ENCODE peak calls at places on chromosomes 16 and 17, in seven cellular contexts. L, I, C, Y, E, V and F are unnamed samples.

GRCh38 chr17:81917565-81918332 is at the start of gene SIRT7:
- DNase-seq in L (peak; percentile 83), I (peak; percentile 74), C (peak; percentile 87), Y (peak; percentile 61), E (peak; percentile 58), V (peak; percentile 83), F (no peak)

GRCh38 chr17:32672701-32673100 is 185.9 kb downstream of the CDK5R1 start:
- DNase-seq in L (no peak), I (no peak), C (no peak), Y (no peak), E (no peak), V (no peak), F (no peak)

GRCh38 chr17:62778990-62779681 is 29.0 kb downstream of the MARCHF10 start:
- DNase-seq in L (no peak), I (no peak), C (no peak), Y (no peak), E (peak; percentile 98), V (peak; percentile 72), F (no peak)

GRCh38 chr16:78487471-78487870 is 388.0 kb downstream of the WWOX start:
- DNase-seq in L (no peak), I (no peak), C (no peak), Y (no peak), E (no peak), V (no peak), F (no peak)

GRCh38 chr17:69067274-69068047 is 6.7 kb upstream of the ABCA9 start:
- DNase-seq in L (no peak), I (no peak), C (no peak), Y (no peak), E (no peak), V (no peak), F (no peak)

GRCh38 chr17:2926019-2926650 is 129.9 kb downstream of the RAP1GAP2 start:
- DNase-seq in L (no peak), I (no peak), C (no peak), Y (no peak), E (peak; percentile 57), V (no peak), F (no peak)

GRCh38 chr17:2262146-2262587 is 41.4 kb downstream of the SMG6 start:
- DNase-seq in L (no peak), I (no peak), C (no peak), Y (peak; percentile 31), E (peak; percentile 87), V (no peak), F (no peak)

GRCh38 chr17:77503293-77503655 is 362.5 kb downstream of the SEC14L1 start:
- DNase-seq in L (no peak), I (no peak), C (no peak), Y (no peak), E (no peak), V (no peak), F (no peak)

GRCh38 chr17:27322690-27323508 is 29.0 kb downstream of the WSB1 start:
- DNase-seq in L (no peak), I (no peak), C (no peak), Y (no peak), E (no peak), V (no peak), F (no peak)

GRCh38 chr17:43943769-43944418 is 1.6 kb upstream of the PPY start:
- DNase-seq in L (peak; percentile 78), I (peak; percentile 83), C (peak; percentile 91), Y (peak; percentile 88), E (peak; percentile 68), V (peak; percentile 86), F (no peak)

GRCh38 chr17:40535438-40535837 is 29.8 kb downstream of the CCR7 start:
- DNase-seq in L (no peak), I (no peak), C (no peak), Y (no peak), E (no peak), V (no peak), F (no peak)

GRCh38 chr17:15942207-15942833 is 2.6 kb upstream of the ADORA2B start:
- DNase-seq in L (no peak), I (no peak), C (no peak), Y (no peak), E (no peak), V (no peak), F (no peak)

GRCh38 chr17:39626671-39627169 is at the start of gene PPP1R1B:
- DNase-seq in L (no peak), I (no peak), C (peak; percentile 52), Y (no peak), E (no peak), V (no peak), F (no peak)

GRCh38 chr16:20611350-20611902 is 35.3 kb upstream of the ACSM2B start:
- DNase-seq in L (no peak), I (peak; percentile 39), C (no peak), Y (no peak), E (no peak), V (peak; percentile 84), F (no peak)

GRCh38 chr17:73191443-73192218 is 1.2 kb upstream of the COG1 start:
- DNase-seq in L (peak; percentile 87), I (peak; percentile 68), C (peak; percentile 73), Y (peak; percentile 79), E (peak; percentile 69), V (peak; percentile 72), F (no peak)

GRCh38 chr17:18182978-18183333 is 672 bp upstream of the ALKBH5 start:
- DNase-seq in L (peak; percentile 77), I (peak; percentile 92), C (peak; percentile 82), Y (peak; percentile 86), E (peak; percentile 78), V (peak; percentile 78), F (no peak)

GRCh38 chr16:58039829-58040495 is 14.4 kb downstream of the MMP15 start:
- DNase-seq in L (no peak), I (no peak), C (no peak), Y (no peak), E (no peak), V (no peak), F (no peak)

GRCh38 chr17:31269597-31269996 is 27.4 kb downstream of the OMG start:
- DNase-seq in L (no peak), I (no peak), C (peak; percentile 59), Y (peak; percentile 79), E (peak; percentile 97), V (no peak), F (no peak)

GRCh38 chr16:67969286-67970039 is 1.0 kb upstream of the SLC12A4 start:
- DNase-seq in L (no peak), I (no peak), C (no peak), Y (no peak), E (no peak), V (no peak), F (no peak)

GRCh38 chr16:86576591-86577313 is 1.6 kb upstream of the FOXL1 start:
- DNase-seq in L (no peak), I (no peak), C (no peak), Y (no peak), E (no peak), V (no peak), F (no peak)

DNA sequence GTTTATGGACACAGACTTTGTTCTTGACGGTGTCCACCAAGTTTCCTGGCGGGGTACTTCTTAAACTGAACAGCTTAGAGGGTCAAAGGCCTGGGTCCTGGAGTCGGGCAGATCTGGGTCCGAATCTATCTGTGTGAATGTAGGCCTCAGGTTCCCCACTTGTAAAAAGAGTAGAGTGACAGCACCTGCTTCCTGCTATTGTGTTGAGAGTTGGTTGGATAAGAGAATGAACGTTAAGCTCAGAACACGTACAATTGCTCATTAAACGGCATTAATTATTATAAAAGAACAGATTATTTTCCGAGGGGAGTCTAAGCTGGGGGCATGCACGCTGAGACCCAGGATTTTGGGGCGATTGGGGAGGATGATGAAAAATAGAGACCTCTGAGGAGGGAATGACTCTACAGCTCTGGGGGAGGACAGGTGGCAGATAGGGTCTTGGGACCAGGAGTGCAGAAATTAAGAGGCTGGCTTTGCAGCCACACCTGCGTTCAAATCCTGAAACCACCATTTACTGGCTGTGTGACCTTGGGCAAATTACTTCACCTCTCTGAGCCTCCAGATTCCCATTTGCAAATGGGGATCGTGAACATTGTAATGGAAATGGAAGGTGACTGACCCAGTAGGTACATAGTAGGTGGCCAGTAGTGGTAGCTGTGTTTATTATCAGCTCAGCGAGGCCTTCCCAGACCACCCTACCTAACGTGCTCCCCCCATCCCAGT is 862 bp downstream of the CLEC16A start:
- DNase-seq in L (peak; percentile 10), I (no peak), C (no peak), Y (no peak), E (no peak), V (no peak), F (no peak)
- H3K27ac ChIP-seq in L (no peak overlapping the region), I (peak overlapping the region; percentile 85), C (no peak overlapping the region), Y (peak overlapping the region; percentile 1), E (no peak overlapping the region), V (peak overlapping the region; percentile 85), F (peak overlapping the region; percentile 83)

DNA sequence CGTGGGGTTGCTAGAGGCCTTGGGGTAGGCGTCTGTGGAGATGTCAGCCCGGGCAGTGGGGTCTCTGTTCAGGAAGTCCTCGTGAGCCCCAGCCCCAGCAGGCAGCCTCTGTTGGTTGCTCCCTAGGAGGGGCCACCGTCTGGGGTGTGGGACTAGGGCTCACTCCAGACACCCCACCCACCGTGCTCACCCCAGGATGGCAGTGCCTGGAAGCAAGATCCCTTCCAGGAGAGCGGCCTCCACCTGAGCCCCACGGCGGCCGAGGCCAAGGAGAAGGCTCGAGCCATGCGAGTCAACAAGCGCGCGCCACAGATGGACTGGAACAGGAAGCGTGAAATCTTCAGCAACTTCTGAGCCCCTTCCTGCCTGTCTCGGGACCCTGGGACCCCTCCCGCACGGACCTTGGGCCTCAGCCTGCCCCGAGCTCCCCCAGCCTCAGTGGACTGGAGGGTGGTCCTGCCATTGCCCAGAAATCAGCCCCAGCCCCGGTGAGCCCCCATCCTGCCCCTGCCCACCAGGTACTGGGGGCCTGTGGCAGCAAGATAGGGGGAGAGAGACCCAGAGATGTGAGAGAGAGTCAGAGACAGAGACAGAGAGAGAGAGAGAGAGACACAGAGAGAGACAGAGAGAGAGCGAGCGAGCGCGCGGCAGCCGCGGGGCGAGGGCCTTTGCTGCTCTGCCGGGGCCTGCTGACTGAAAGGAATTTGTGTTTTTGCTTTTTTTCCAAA is 9.8 kb downstream of the NTHL1 start:
- DNase-seq in L (no peak), I (no peak), C (no peak), Y (no peak), E (no peak), V (no peak), F (no peak)
- H3K4me1 ChIP-seq in L (no peaks in the 10 kb centered on the region), I (peaks cover 19% of the 10 kb centered on the region), C (peaks cover 20% of the 10 kb centered on the region), Y (peaks cover 62% of the 10 kb centered on the region), E (peaks cover 69% of the 10 kb centered on the region), V (peaks cover 84% of the 10 kb centered on the region), F (peaks cover 93% of the 10 kb centered on the region)

GRCh38 chr16:66429290-66429962 is 2.3 kb downstream of the BEAN1 start:
- DNase-seq in L (no peak), I (no peak), C (no peak), Y (no peak), E (no peak), V (no peak), F (no peak)
- TF ChIP-seq CTCF in L (no peak), I (no peak), C (no peak), Y (no peak), E (no peak), V (no peak), F (no peak)

DNA sequence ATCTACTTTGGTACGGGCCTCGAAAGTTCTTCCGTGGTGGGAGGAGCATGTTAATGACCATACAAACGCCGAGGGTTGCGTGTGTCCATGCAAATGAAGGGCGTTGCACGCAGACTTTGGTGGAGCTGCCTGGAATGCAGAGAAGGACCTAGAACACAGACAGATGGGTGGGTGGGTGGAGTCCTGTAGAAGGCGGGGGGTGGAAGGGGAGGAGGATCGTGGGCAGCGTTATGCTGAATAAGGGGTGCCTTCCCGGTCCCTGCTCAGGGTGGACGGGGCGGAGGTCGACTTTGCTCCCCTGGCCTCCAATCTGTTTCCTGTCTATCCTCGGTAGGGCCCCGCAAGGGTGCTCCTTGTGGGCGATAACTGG is 795 bp upstream of the PAQR4 start:
- DNase-seq in L (no peak), I (no peak), C (no peak), Y (no peak), E (no peak), V (no peak), F (no peak)
- H3K27ac ChIP-seq in L (peak overlapping the region; percentile 17), I (no peak overlapping the region), C (no peak overlapping the region), Y (no peak overlapping the region), E (no peak overlapping the region), V (no peak overlapping the region), F (no peak overlapping the region)

GRCh38 chr16:27425961-27426360 is 24.0 kb downstream of the IL21R start:
- DNase-seq in L (no peak), I (no peak), C (no peak), Y (no peak), E (no peak), V (no peak), F (no peak)
- H3K4me1 ChIP-seq in L (peaks cover 7% of the 10 kb centered on the region), I (no peaks in the 10 kb centered on the region), C (no peaks in the 10 kb centered on the region), Y (no peaks in the 10 kb centered on the region), E (no peaks in the 10 kb centered on the region), V (no peaks in the 10 kb centered on the region), F (no peaks in the 10 kb centered on the region)